ENCODE peak calls at places on chromosomes 16 and 17, in ten cellular contexts. One of them, this sample, is unnamed.

GRCh38 chr17:57442914-57443571 is 186.7 kb downstream of the MSI2 start:
- DNase-seq in CD8-positive, alpha-beta T cell: peak; percentile 51
- DNase-seq in ascending aorta: peak; percentile 31
- DNase-seq in A549: no peak
- DNase-seq in heart left ventricle: peak; percentile 71
- DNase-seq in HFFc6: no peak
- DNase-seq in brain microvascular endothelial cell: no peak
- DNase-seq in stomach: peak; percentile 36
- DNase-seq in endothelial cell: no peak
- DNase-seq in neural progenitor cell: no peak
- DNase-seq in this sample: no peak

GRCh38 chr17:73697872-73698271 is 53.6 kb upstream of the SDK2 start:
- DNase-seq in CD8-positive, alpha-beta T cell: no peak
- DNase-seq in ascending aorta: no peak
- DNase-seq in A549: no peak
- DNase-seq in heart left ventricle: no peak
- DNase-seq in HFFc6: no peak
- DNase-seq in brain microvascular endothelial cell: no peak
- DNase-seq in stomach: no peak
- DNase-seq in endothelial cell: no peak
- DNase-seq in neural progenitor cell: no peak
- DNase-seq in this sample: no peak

GRCh38 chr17:75785016-75785769 is 587 bp downstream of the UNK start:
- DNase-seq in CD8-positive, alpha-beta T cell: peak; percentile 82
- DNase-seq in ascending aorta: peak; percentile 65
- DNase-seq in A549: peak; percentile 69
- DNase-seq in heart left ventricle: peak; percentile 93
- DNase-seq in HFFc6: peak; percentile 78
- DNase-seq in brain microvascular endothelial cell: peak; percentile 81
- DNase-seq in stomach: peak; percentile 94
- DNase-seq in endothelial cell: peak; percentile 86
- DNase-seq in neural progenitor cell: peak; percentile 93
- DNase-seq in this sample: peak; percentile 97

GRCh38 chr17:75909812-75910274 is 5.2 kb upstream of the MRPL38 start:
- DNase-seq in CD8-positive, alpha-beta T cell: no peak
- DNase-seq in ascending aorta: no peak
- DNase-seq in A549: no peak
- DNase-seq in heart left ventricle: no peak
- DNase-seq in HFFc6: no peak
- DNase-seq in brain microvascular endothelial cell: no peak
- DNase-seq in stomach: no peak
- DNase-seq in endothelial cell: no peak
- DNase-seq in neural progenitor cell: no peak
- DNase-seq in this sample: no peak

GRCh38 chr17:18966831-18967624 is 15.1 kb downstream of the SLC5A10 start:
- DNase-seq in CD8-positive, alpha-beta T cell: no peak
- DNase-seq in ascending aorta: no peak
- DNase-seq in A549: no peak
- DNase-seq in heart left ventricle: peak; percentile 50
- DNase-seq in HFFc6: peak; percentile 3
- DNase-seq in brain microvascular endothelial cell: no peak
- DNase-seq in stomach: peak; percentile 55
- DNase-seq in endothelial cell: peak; percentile 37
- DNase-seq in neural progenitor cell: peak; percentile 84
- DNase-seq in this sample: no peak

GRCh38 chr17:7427549-7427948 is 1.1 kb upstream of the SPEM3 start:
- DNase-seq in CD8-positive, alpha-beta T cell: no peak
- DNase-seq in ascending aorta: no peak
- DNase-seq in A549: no peak
- DNase-seq in heart left ventricle: peak; percentile 15
- DNase-seq in HFFc6: no peak
- DNase-seq in brain microvascular endothelial cell: no peak
- DNase-seq in stomach: no peak
- DNase-seq in endothelial cell: no peak
- DNase-seq in neural progenitor cell: no peak
- DNase-seq in this sample: no peak

GRCh38 chr17:30969989-30970680 is 704 bp upstream of the RNF135 start:
- DNase-seq in CD8-positive, alpha-beta T cell: no peak
- DNase-seq in ascending aorta: no peak
- DNase-seq in A549: peak; percentile 57
- DNase-seq in heart left ventricle: no peak
- DNase-seq in HFFc6: peak; percentile 23
- DNase-seq in brain microvascular endothelial cell: no peak
- DNase-seq in stomach: peak; percentile 26
- DNase-seq in endothelial cell: peak; percentile 12
- DNase-seq in neural progenitor cell: peak; percentile 54
- DNase-seq in this sample: no peak

GRCh38 chr17:72715906-72716572 is 376.4 kb downstream of the SLC39A11 start:
- DNase-seq in CD8-positive, alpha-beta T cell: no peak
- DNase-seq in ascending aorta: no peak
- DNase-seq in A549: peak; percentile 93
- DNase-seq in heart left ventricle: no peak
- DNase-seq in HFFc6: peak; percentile 89
- DNase-seq in brain microvascular endothelial cell: peak; percentile 94
- DNase-seq in stomach: no peak
- DNase-seq in endothelial cell: no peak
- DNase-seq in neural progenitor cell: no peak
- DNase-seq in this sample: no peak

GRCh38 chr17:19010729-19011505 is 6.4 kb upstream of the FAM83G start:
- DNase-seq in CD8-positive, alpha-beta T cell: no peak
- DNase-seq in ascending aorta: no peak
- DNase-seq in A549: peak; percentile 65
- DNase-seq in heart left ventricle: peak; percentile 14
- DNase-seq in HFFc6: no peak
- DNase-seq in brain microvascular endothelial cell: no peak
- DNase-seq in stomach: peak; percentile 50
- DNase-seq in endothelial cell: no peak
- DNase-seq in neural progenitor cell: no peak
- DNase-seq in this sample: no peak

GRCh38 chr16:58644108-58644507 is 14.5 kb upstream of the CNOT1 start:
- DNase-seq in CD8-positive, alpha-beta T cell: no peak
- DNase-seq in ascending aorta: no peak
- DNase-seq in A549: no peak
- DNase-seq in heart left ventricle: no peak
- DNase-seq in HFFc6: no peak
- DNase-seq in brain microvascular endothelial cell: no peak
- DNase-seq in stomach: no peak
- DNase-seq in endothelial cell: no peak
- DNase-seq in neural progenitor cell: no peak
- DNase-seq in this sample: no peak

GRCh38 chr17:4936436-4936835 is 3.4 kb downstream of the SLC25A11 start:
- DNase-seq in CD8-positive, alpha-beta T cell: no peak
- DNase-seq in ascending aorta: no peak
- DNase-seq in A549: no peak
- DNase-seq in heart left ventricle: no peak
- DNase-seq in HFFc6: no peak
- DNase-seq in brain microvascular endothelial cell: no peak
- DNase-seq in stomach: no peak
- DNase-seq in endothelial cell: no peak
- DNase-seq in neural progenitor cell: no peak
- DNase-seq in this sample: no peak

GRCh38 chr17:4935650-4936049 is 3.6 kb downstream of the GP1BA start:
- DNase-seq in CD8-positive, alpha-beta T cell: no peak
- DNase-seq in ascending aorta: no peak
- DNase-seq in A549: no peak
- DNase-seq in heart left ventricle: no peak
- DNase-seq in HFFc6: no peak
- DNase-seq in brain microvascular endothelial cell: no peak
- DNase-seq in stomach: no peak
- DNase-seq in endothelial cell: no peak
- DNase-seq in neural progenitor cell: no peak
- DNase-seq in this sample: no peak

GRCh38 chr17:4933646-4934045 is 1.6 kb downstream of the GP1BA start:
- DNase-seq in CD8-positive, alpha-beta T cell: no peak
- DNase-seq in ascending aorta: no peak
- DNase-seq in A549: no peak
- DNase-seq in heart left ventricle: no peak
- DNase-seq in HFFc6: no peak
- DNase-seq in brain microvascular endothelial cell: no peak
- DNase-seq in stomach: no peak
- DNase-seq in endothelial cell: no peak
- DNase-seq in neural progenitor cell: no peak
- DNase-seq in this sample: no peak

GRCh38 chr17:4932756-4933155 is 679 bp downstream of the GP1BA start:
- DNase-seq in CD8-positive, alpha-beta T cell: no peak
- DNase-seq in ascending aorta: no peak
- DNase-seq in A549: no peak
- DNase-seq in heart left ventricle: no peak
- DNase-seq in HFFc6: no peak
- DNase-seq in brain microvascular endothelial cell: no peak
- DNase-seq in stomach: no peak
- DNase-seq in endothelial cell: no peak
- DNase-seq in neural progenitor cell: no peak
- DNase-seq in this sample: no peak

DNA sequence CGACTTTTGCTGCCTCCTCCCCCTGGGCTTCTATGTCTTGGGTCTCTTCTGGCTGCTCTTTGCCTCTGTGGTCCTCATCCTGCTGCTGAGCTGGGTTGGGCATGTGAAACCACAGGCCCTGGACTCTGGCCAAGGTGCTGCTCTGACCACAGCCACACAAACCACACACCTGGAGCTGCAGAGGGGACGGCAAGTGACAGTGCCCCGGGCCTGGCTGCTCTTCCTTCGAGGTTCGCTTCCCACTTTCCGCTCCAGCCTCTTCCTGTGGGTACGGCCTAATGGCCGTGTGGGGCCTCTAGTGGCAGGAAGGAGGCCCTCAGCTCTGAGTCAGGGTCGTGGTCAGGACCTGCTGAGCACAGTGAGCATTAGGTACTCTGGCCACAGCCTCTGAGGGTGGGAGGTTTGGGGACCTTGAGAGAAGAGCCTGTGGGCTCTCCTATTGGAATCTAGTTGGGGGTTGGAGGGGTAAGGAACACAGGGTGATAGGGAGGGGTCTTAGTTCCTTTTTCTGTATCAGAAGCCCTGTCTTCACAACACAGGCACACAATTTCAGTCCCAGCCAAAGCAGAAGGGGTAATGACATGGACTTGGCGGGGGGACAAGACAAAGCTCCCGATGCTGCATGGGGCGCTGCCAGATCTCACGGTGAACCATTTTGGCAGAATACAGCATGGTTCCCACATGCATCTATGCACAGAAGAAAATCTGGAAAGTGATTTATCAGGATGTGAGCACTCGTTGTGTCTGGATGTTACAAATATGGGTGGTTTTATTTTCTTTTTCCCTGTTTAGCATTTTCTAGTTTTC is 2.3 kb downstream of the GP1BA start:
- DNase-seq in CD8-positive, alpha-beta T cell: no peak
- DNase-seq in ascending aorta: no peak
- DNase-seq in A549: no peak
- DNase-seq in heart left ventricle: no peak
- DNase-seq in HFFc6: no peak
- DNase-seq in brain microvascular endothelial cell: peak; percentile 33
- DNase-seq in stomach: peak; percentile 69
- DNase-seq in endothelial cell: peak; percentile 52
- DNase-seq in neural progenitor cell: no peak
- DNase-seq in this sample: no peak
- TF ChIP-seq CTCF in CD8-positive, alpha-beta T cell: no peak
- TF ChIP-seq CTCF in ascending aorta: no peak
- TF ChIP-seq CTCF in A549: no peak
- TF ChIP-seq CTCF in heart left ventricle: peak; percentile 23
- TF ChIP-seq CTCF in HFFc6: peak; percentile 39
- TF ChIP-seq CTCF in brain microvascular endothelial cell: peak; percentile 70
- TF ChIP-seq CTCF in stomach: no peak
- TF ChIP-seq CTCF in endothelial cell: no peak
- TF ChIP-seq CTCF in neural progenitor cell: peak; percentile 24
- TF ChIP-seq CTCF in this sample: peak; percentile 25

GRCh38 chr17:43368740-43369506 is 29.9 kb upstream of the ARL4D start:
- DNase-seq in CD8-positive, alpha-beta T cell: peak; percentile 52
- DNase-seq in ascending aorta: no peak
- DNase-seq in A549: peak; percentile 77
- DNase-seq in heart left ventricle: peak; percentile 91
- DNase-seq in HFFc6: peak; percentile 70
- DNase-seq in brain microvascular endothelial cell: peak; percentile 75
- DNase-seq in stomach: peak; percentile 80
- DNase-seq in endothelial cell: peak; percentile 73
- DNase-seq in neural progenitor cell: peak; percentile 83
- DNase-seq in this sample: no peak
- TF ChIP-seq CTCF in CD8-positive, alpha-beta T cell: no peak
- TF ChIP-seq CTCF in ascending aorta: peak; percentile 5
- TF ChIP-seq CTCF in A549: no peak
- TF ChIP-seq CTCF in heart left ventricle: peak; percentile 24
- TF ChIP-seq CTCF in HFFc6: no peak
- TF ChIP-seq CTCF in brain microvascular endothelial cell: peak; percentile 30
- TF ChIP-seq CTCF in stomach: no peak
- TF ChIP-seq CTCF in endothelial cell: no peak
- TF ChIP-seq CTCF in neural progenitor cell: no peak
- TF ChIP-seq CTCF in this sample: no peak

DNA sequence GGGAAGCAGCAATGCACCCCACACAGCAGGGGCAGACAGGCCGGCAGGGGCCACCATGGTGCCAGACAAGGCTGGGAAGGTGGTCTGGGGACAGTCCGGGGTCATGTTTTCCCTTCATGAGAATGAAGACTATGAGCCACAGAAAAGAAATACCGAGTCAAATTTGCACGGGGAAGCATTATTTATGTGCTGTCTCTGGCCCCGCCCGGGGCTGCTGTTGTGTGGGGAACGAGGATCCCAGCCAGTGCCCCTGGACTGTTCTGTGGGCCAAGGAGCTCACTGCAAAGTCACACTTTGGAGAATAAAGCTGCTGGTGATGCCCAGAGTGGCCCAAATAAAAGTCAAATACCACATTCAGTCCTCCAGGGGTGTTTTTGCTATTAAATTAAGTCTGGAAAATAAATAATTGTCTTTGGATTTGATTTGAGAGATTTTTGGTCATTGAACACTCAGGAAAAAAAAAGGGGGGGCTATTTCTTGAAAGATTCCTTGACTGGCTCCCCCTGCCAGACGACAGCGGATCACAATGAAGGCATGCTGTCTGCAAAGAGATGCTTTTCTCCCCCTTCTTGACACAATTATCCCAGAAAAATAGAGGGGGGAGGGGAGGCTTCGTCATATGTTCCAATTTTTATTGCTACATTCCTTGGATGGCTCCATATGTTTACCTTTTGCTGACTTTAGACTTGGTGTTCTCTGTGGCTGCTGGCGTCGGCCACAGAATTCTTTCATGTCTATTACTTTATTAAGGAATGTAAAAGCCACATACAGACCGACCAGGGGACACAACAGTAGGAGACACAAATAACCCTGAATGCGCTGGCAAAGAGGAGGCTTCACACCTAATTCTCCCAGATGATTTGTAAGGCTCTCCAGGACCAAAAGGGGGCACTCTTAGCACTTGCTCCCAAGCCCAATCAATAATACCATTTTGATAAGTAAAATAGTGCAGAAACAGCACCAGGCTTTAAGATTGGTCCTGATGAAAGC is 27.1 kb upstream of the ANKFN1 start:
- DNase-seq in CD8-positive, alpha-beta T cell: no peak
- DNase-seq in ascending aorta: no peak
- DNase-seq in A549: no peak
- DNase-seq in heart left ventricle: no peak
- DNase-seq in HFFc6: peak; percentile 85
- DNase-seq in brain microvascular endothelial cell: peak; percentile 11
- DNase-seq in stomach: no peak
- DNase-seq in endothelial cell: peak; percentile 38
- DNase-seq in neural progenitor cell: peak; percentile 68
- DNase-seq in this sample: no peak
- TF ChIP-seq CTCF in CD8-positive, alpha-beta T cell: no peak
- TF ChIP-seq CTCF in ascending aorta: no peak
- TF ChIP-seq CTCF in A549: peak; percentile 42
- TF ChIP-seq CTCF in heart left ventricle: peak; percentile 50
- TF ChIP-seq CTCF in HFFc6: peak; percentile 86
- TF ChIP-seq CTCF in brain microvascular endothelial cell: peak; percentile 78
- TF ChIP-seq CTCF in stomach: no peak
- TF ChIP-seq CTCF in endothelial cell: peak; percentile 36
- TF ChIP-seq CTCF in neural progenitor cell: peak; percentile 79
- TF ChIP-seq CTCF in this sample: peak; percentile 48

GRCh38 chr17:38729886-38730525 is at the start of gene CISD3:
- DNase-seq in CD8-positive, alpha-beta T cell: peak; percentile 82
- DNase-seq in ascending aorta: no peak
- DNase-seq in A549: peak; percentile 86
- DNase-seq in heart left ventricle: peak; percentile 95
- DNase-seq in HFFc6: peak; percentile 49
- DNase-seq in brain microvascular endothelial cell: no peak
- DNase-seq in stomach: peak; percentile 91
- DNase-seq in endothelial cell: peak; percentile 84
- DNase-seq in neural progenitor cell: peak; percentile 96
- DNase-seq in this sample: peak; percentile 93
- TF ChIP-seq CTCF in CD8-positive, alpha-beta T cell: peak; percentile 61
- TF ChIP-seq CTCF in ascending aorta: peak; percentile 47
- TF ChIP-seq CTCF in A549: peak; percentile 98
- TF ChIP-seq CTCF in heart left ventricle: peak; percentile 78
- TF ChIP-seq CTCF in HFFc6: peak; percentile 84
- TF ChIP-seq CTCF in brain microvascular endothelial cell: peak; percentile 39
- TF ChIP-seq CTCF in stomach: peak; percentile 80
- TF ChIP-seq CTCF in endothelial cell: peak; percentile 72
- TF ChIP-seq CTCF in neural progenitor cell: peak; percentile 62
- TF ChIP-seq CTCF in this sample: peak; percentile 83